ENCODE peak calls at places on chromosomes 4 and X, in seven cellular contexts. G is fibroblast of the conjunctiva, M is omental fat pad, Q is kidney tubule cell, W is NCI-H1092 treated with DMSO at 0.1 percent for 48 hours, L is cardiac muscle cell, R is Ammon's horn. P is an unnamed sample.

GRCh38 chrX:118495958-118496762 is 545 bp downstream of the DOCK11 start:
- DNase-seq in R (peak; percentile 8), G (no peak), Q (peak; percentile 26), M (no peak), W (peak; percentile 34), L (no peak), P (no peak)

GRCh38 chr4:176718881-176719280 is 73.8 kb downstream of the VEGFC start:
- DNase-seq in L (no peak), R (no peak), Q (no peak), G (no peak), M (no peak), W (no peak), P (no peak)

GRCh38 chr4:25890653-25891485 is 23.2 kb upstream of the SMIM20 start:
- DNase-seq in L (peak; percentile 28), Q (no peak), R (peak; percentile 34), G (no peak), M (no peak), W (peak; percentile 23), P (no peak)

GRCh38 chrX:102654696-102655095 is 3.4 kb downstream of the GPRASP1 start:
- DNase-seq in R (no peak), L (no peak), M (no peak), G (no peak), Q (no peak), W (no peak), P (no peak)

GRCh38 chr4:123449780-123450179 is 53.2 kb downstream of the SPRY1 start:
- DNase-seq in Q (peak; percentile 57), M (no peak), R (no peak), W (no peak), G (no peak), L (no peak), P (no peak)

GRCh38 chr4:140740906-140741670 is 15.1 kb downstream of the TBC1D9 start:
- DNase-seq in G (no peak), R (no peak), M (no peak), W (no peak), Q (no peak), L (no peak), P (no peak)

GRCh38 chr4:141840299-141840986 is 204.1 kb downstream of the IL15 start:
- DNase-seq in W (no peak), M (no peak), L (no peak), R (no peak), Q (no peak), G (no peak), P (no peak)

GRCh38 chr4:157992038-157992706 is 180.7 kb downstream of the GASK1B start:
- DNase-seq in Q (peak; percentile 69), R (peak; percentile 89), L (peak; percentile 70), M (no peak), G (peak; percentile 69), W (peak; percentile 47), P (no peak)

GRCh38 chr4:145881991-145882390 is 56.6 kb downstream of the ZNF827 start:
- DNase-seq in R (no peak), Q (peak; percentile 88), L (no peak), W (no peak), M (no peak), G (no peak), P (no peak)

GRCh38 chr4:6751611-6752485 is 30.7 kb upstream of the KIAA0232 start:
- DNase-seq in R (no peak), L (no peak), Q (no peak), W (no peak), G (no peak), M (no peak), P (no peak)

GRCh38 chr4:7280906-7281305 is 88.6 kb downstream of the SORCS2 start:
- DNase-seq in G (no peak), M (no peak), R (no peak), Q (peak; percentile 18), W (no peak), L (no peak), P (no peak)

GRCh38 chr4:2248044-2248780 is 6.3 kb upstream of the HAUS3 start:
- DNase-seq in L (no peak), R (no peak), M (peak; percentile 8), Q (no peak), G (no peak), W (no peak), P (no peak)

GRCh38 chr4:172900880-172901279 is 267.7 kb upstream of the GALNT7 start:
- DNase-seq in Q (no peak), G (no peak), R (no peak), M (no peak), W (no peak), L (no peak), P (no peak)

GRCh38 chr4:7263166-7263565 is 70.8 kb downstream of the SORCS2 start:
- DNase-seq in W (no peak), M (no peak), G (no peak), L (no peak), Q (peak; percentile 13), R (no peak), P (no peak)

GRCh38 chrX:9532349-9532748 is 67.5 kb downstream of the TBL1X start:
- DNase-seq in L (no peak), W (no peak), R (no peak), G (no peak), Q (no peak), M (no peak), P (no peak)

GRCh38 chrX:1417921-1418875 is 26.3 kb upstream of the SLC25A6 start:
- DNase-seq in R (no peak), L (no peak), Q (no peak), W (no peak), M (no peak), G (no peak), P (no peak)

GRCh38 chr4:78560296-78560963 is 8.9 kb downstream of the ANXA3 start:
- DNase-seq in M (no peak), G (peak; percentile 32), Q (peak; percentile 77), R (no peak), L (no peak), W (no peak), P (no peak)

GRCh38 chrX:73447311-73447794 is 500 bp downstream of the CDX4 start:
- DNase-seq in R (no peak), Q (no peak), G (no peak), L (no peak), M (no peak), W (no peak), P (no peak)

GRCh38 chr4:140136509-140136908 is 17.5 kb downstream of the MAML3 start:
- DNase-seq in G (no peak), R (no peak), L (no peak), M (no peak), W (no peak), Q (peak; percentile 55), P (no peak)

P was measured in vagina.